ENCODE peak calls at places on chromosome 1, in four cellular contexts. E is COLO829, H is posterior vena cava, O is spleen. Q is an unnamed sample.

GRCh38 chr1:223344491-223344890 is 19.5 kb downstream of the SUSD4 start:
- DNase-seq in E (no peak), H (no peak), O (no peak), Q (no peak)

GRCh38 chr1:236523704-236524141 is at the start of gene LGALS8:
- DNase-seq in E (peak; percentile 82), H (peak; percentile 97), O (peak; percentile 98), Q (peak; percentile 93)

GRCh38 chr1:212477014-212477679 is 44.4 kb downstream of the NENF start:
- DNase-seq in E (peak; percentile 90), H (peak; percentile 89), O (peak; percentile 84), Q (peak; percentile 75)

GRCh38 chr1:209670441-209671082 is 4.7 kb upstream of the G0S2 start:
- DNase-seq in E (no peak), H (no peak), O (no peak), Q (no peak)

GRCh38 chr1:189787201-189787600 is 690.5 kb downstream of the BRINP3 start:
- DNase-seq in E (no peak), H (no peak), O (no peak), Q (no peak)

GRCh38 chr1:155645648-155646047 is 35.6 kb downstream of the MSTO1 start:
- DNase-seq in E (peak; percentile 79), H (no peak), O (no peak), Q (no peak)

GRCh38 chr1:205777994-205778393 is 2.7 kb upstream of the RAB29 start:
- DNase-seq in E (no peak), H (no peak), O (no peak), Q (no peak)

GRCh38 chr1:55987491-55988255 is 591.7 kb downstream of the PLPP3 start:
- DNase-seq in E (no peak), H (no peak), O (no peak), Q (no peak)

GRCh38 chr1:23484253-23485001 is 448 bp upstream of the ASAP3 start:
- DNase-seq in E (peak; percentile 81), H (peak; percentile 97), O (peak; percentile 95), Q (peak; percentile 94)

GRCh38 chr1:228379666-228380065 is 27.0 kb downstream of the TRIM11 start:
- DNase-seq in E (no peak), H (peak; percentile 49), O (peak; percentile 64), Q (peak; percentile 50)

GRCh38 chr1:22818061-22818770 is 107.6 kb downstream of the EPHB2 start:
- DNase-seq in E (no peak), H (no peak), O (peak; percentile 41), Q (peak; percentile 62)

GRCh38 chr1:172466795-172467407 is 23.0 kb upstream of the PIGC start:
- DNase-seq in E (no peak), H (no peak), O (no peak), Q (no peak)

GRCh38 chr1:52641307-52641706 is 8.3 kb downstream of the SHISAL2A start:
- DNase-seq in E (no peak), H (no peak), O (peak; percentile 75), Q (no peak)

GRCh38 chr1:25804964-25805862 is 5.2 kb downstream of the SELENON start:
- DNase-seq in E (no peak), H (no peak), O (peak; percentile 52), Q (no peak)